ENCODE peak calls at places on chromosomes 2 and 18, in five cellular contexts. L, I, F, R and K are unnamed samples.

GRCh38 chr2:130289780-130290179 is 52.9 kb upstream of the IMP4 start:
- DNase-seq in I (no peak), L (no peak), F (no peak), R (no peak), K (no peak)

GRCh38 chr2:30225131-30225762 is 6.1 kb upstream of the LBH start:
- DNase-seq in L (no peak), I (peak; percentile 60), F (no peak), R (peak; percentile 86), K (peak; percentile 83)

GRCh38 chr2:78455586-78455985 is 569.9 kb upstream of the REG3G start:
- DNase-seq in R (no peak), F (no peak), L (no peak), I (no peak), K (no peak)

GRCh38 chr2:45001629-45002385 is 7.4 kb downstream of the SIX2 start:
- DNase-seq in L (no peak), I (peak; percentile 62), F (no peak), R (no peak), K (no peak)

GRCh38 chr2:56199492-56199891 is 15.7 kb downstream of the CCDC85A start:
- DNase-seq in L (no peak), I (no peak), R (peak; percentile 90), F (no peak), K (no peak)

GRCh38 chr2:25316101-25316500 is 25.6 kb downstream of the DNMT3A start:
- DNase-seq in I (no peak), F (no peak), R (no peak), L (no peak), K (no peak)

GRCh38 chr2:50746526-50746925 is 285.4 kb downstream of the NRXN1 start:
- DNase-seq in L (peak; percentile 22), F (peak; percentile 12), R (peak; percentile 42), I (no peak), K (peak; percentile 11)

GRCh38 chr2:120344214-120344990 is 1.5 kb upstream of the INHBB start:
- DNase-seq in R (no peak), F (peak; percentile 73), I (peak; percentile 93), L (no peak), K (no peak)

GRCh38 chr2:159677654-159678053 is 34.7 kb upstream of the MARCHF7 start:
- DNase-seq in I (peak; percentile 19), R (no peak), L (peak; percentile 10), F (peak; percentile 23), K (no peak)

GRCh38 chr2:149808556-149808955 is 221.0 kb upstream of the MMADHC start:
- DNase-seq in R (peak; percentile 15), F (no peak), I (no peak), L (no peak), K (no peak)

GRCh38 chr2:143525006-143525405 is 395.8 kb downstream of the ARHGAP15 start:
- DNase-seq in I (no peak), F (no peak), L (no peak), R (peak; percentile 23), K (no peak)

GRCh38 chr18:56756971-56757370 is 105.8 kb downstream of the WDR7 start:
- DNase-seq in R (no peak), L (no peak), F (no peak), I (no peak), K (no peak)

GRCh38 chr2:142321706-142322280 is 191.0 kb upstream of the LRP1B start:
- DNase-seq in I (no peak), R (peak; percentile 49), F (no peak), L (no peak), K (no peak)

GRCh38 chr2:71923887-71924533 is 223.7 kb downstream of the CYP26B1 start:
- DNase-seq in I (peak; percentile 92), F (peak; percentile 73), L (peak; percentile 76), R (peak; percentile 49), K (peak; percentile 63)

GRCh38 chr18:47418746-47419145 is 167.3 kb upstream of the SKOR2 start:
- DNase-seq in L (no peak), F (no peak), R (peak; percentile 3), I (no peak), K (no peak)

GRCh38 chr2:167128130-167128529 is 239.8 kb downstream of the XIRP2 start:
- DNase-seq in I (no peak), F (no peak), L (no peak), R (no peak), K (no peak)

GRCh38 chr2:85436836-85437487 is 18.4 kb downstream of the SH2D6 start:
- DNase-seq in I (peak; percentile 77), F (no peak), L (no peak), R (no peak), K (no peak)

GRCh38 chr2:75221872-75222271 is 22.6 kb upstream of the TACR1 start:
- DNase-seq in L (no peak), R (peak; percentile 76), I (peak; percentile 88), F (no peak), K (no peak)

GRCh38 chr18:66682855-66683322 is 79.0 kb upstream of the CDH19 start:
- DNase-seq in L (no peak), F (peak; percentile 52), R (peak; percentile 10), I (no peak), K (no peak)

GRCh38 chr2:100818606-100819364 is 1.2 kb upstream of the NPAS2 start:
- DNase-seq in I (peak; percentile 96), R (peak; percentile 58), L (peak; percentile 78), F (peak; percentile 66), K (no peak)

GRCh38 chr2:230770804-230771203 is 58.2 kb downstream of the CAB39 start:
- DNase-seq in F (no peak), I (no peak), R (no peak), L (no peak), K (no peak)

GRCh38 chr2:158602027-158602426 is 145.3 kb downstream of the PKP4 start:
- DNase-seq in I (no peak), L (no peak), F (no peak), R (no peak), K (no peak)

GRCh38 chr18:59902180-59902992 is 2.6 kb downstream of the PMAIP1 start:
- DNase-seq in R (peak; percentile 94), I (peak; percentile 72), L (no peak), F (no peak), K (no peak)

GRCh38 chr2:29106980-29107388 is 8.2 kb upstream of the CLIP4 start:
- DNase-seq in F (no peak), I (no peak), L (peak; percentile 30), R (peak; percentile 51), K (no peak)

GRCh38 chr18:68233043-68233442 is 481.9 kb downstream of the TMX3 start:
- DNase-seq in R (no peak), I (no peak), F (no peak), L (no peak), K (no peak)

GRCh38 chr2:118752762-118753429 is 94.6 kb downstream of the EN1 start:
- DNase-seq in I (no peak), L (no peak), F (no peak), R (no peak), K (no peak)

GRCh38 chr2:595831-596592 is 81.2 kb downstream of the TMEM18 start:
- DNase-seq in L (no peak), R (no peak), F (peak; percentile 86), I (no peak), K (no peak)

GRCh38 chr2:19743641-19744040 is 158.1 kb downstream of the TTC32 start:
- DNase-seq in I (no peak), L (no peak), R (no peak), F (no peak), K (no peak)

GRCh38 chr2:240872317-240873097 is 3.9 kb downstream of the AGXT start:
- DNase-seq in R (no peak), F (peak; percentile 23), L (no peak), I (peak; percentile 81), K (no peak)

GRCh38 chr2:45102579-45103117 is 93.4 kb upstream of the SIX2 start:
- DNase-seq in L (no peak), F (no peak), R (no peak), I (no peak), K (no peak)

GRCh38 chr2:45728458-45728942 is 77.0 kb downstream of the PRKCE start:
- DNase-seq in I (no peak), R (no peak), F (no peak), L (no peak), K (no peak)

DNA sequence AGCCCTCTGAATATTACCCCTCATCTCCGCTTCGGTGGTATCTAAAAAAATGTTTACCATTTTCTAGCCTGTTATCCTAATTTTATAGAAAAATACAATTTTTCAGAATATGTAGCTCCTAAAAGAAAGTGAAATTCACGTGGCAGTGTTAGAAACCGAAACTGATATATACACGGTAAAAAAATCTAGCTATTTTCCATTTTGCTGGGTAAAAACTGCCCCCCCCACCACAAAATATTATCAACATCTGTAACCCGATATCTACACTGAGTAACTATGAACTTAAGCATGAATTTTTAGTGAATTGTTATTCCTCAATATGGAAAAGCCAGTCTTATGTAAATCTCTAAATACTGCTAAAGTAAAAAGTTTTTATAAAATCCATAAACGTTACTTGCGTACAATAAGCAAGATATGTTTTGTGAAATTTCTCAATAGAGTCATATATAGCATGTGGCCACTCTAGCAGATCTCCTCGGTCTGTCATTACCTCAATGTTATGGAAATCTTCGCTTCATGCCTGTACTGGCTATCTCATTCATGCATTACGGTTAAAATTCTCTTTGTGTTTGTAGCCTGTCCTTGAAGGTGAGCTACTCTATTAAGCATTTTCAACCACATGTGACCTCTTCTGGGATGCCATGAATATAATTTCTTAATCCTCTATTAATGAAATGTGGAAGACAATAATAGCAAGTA is 524.2 kb downstream of the TRIB2 start:
- DNase-seq in L (no peak), I (no peak), F (no peak), R (no peak), K (no peak)
- H2AFZ ChIP-seq in L (no peak overlapping the region), I (no peak overlapping the region), F (no peak overlapping the region), R (no peak overlapping the region), K (no peak overlapping the region)

GRCh38 chr2:86782748-86783147 is 8.0 kb downstream of the CD8A start:
- DNase-seq in L (no peak), F (no peak), R (no peak), I (no peak), K (no peak)
- H2AFZ ChIP-seq in L (no peak overlapping the region), F (no peak overlapping the region), R (no peak overlapping the region), I (no peak overlapping the region), K (no peak overlapping the region)

GRCh38 chr2:177644838-177645237 is 252.3 kb downstream of the AGPS start:
- DNase-seq in L (no peak), R (no peak), I (no peak), F (no peak), K (no peak)
- H2AFZ ChIP-seq in L (no peak overlapping the region), R (no peak overlapping the region), I (no peak overlapping the region), F (no peak overlapping the region), K (no peak overlapping the region)

GRCh38 chr18:34590503-34590902 is 119.6 kb upstream of the DTNA start:
- DNase-seq in L (no peak), I (no peak), R (no peak), F (no peak), K (no peak)

GRCh38 chr18:34595673-34596072 is 114.4 kb upstream of the DTNA start:
- DNase-seq in F (no peak), L (peak; percentile 20), R (peak; percentile 11), I (peak; percentile 29), K (no peak)

GRCh38 chr18:34591920-34592444 is 118.1 kb upstream of the DTNA start:
- DNase-seq in I (no peak), F (no peak), R (no peak), L (no peak), K (no peak)

GRCh38 chr18:34592961-34593382 is 117.1 kb upstream of the DTNA start:
- DNase-seq in I (no peak), F (no peak), L (no peak), R (peak; percentile 80), K (no peak)

DNA sequence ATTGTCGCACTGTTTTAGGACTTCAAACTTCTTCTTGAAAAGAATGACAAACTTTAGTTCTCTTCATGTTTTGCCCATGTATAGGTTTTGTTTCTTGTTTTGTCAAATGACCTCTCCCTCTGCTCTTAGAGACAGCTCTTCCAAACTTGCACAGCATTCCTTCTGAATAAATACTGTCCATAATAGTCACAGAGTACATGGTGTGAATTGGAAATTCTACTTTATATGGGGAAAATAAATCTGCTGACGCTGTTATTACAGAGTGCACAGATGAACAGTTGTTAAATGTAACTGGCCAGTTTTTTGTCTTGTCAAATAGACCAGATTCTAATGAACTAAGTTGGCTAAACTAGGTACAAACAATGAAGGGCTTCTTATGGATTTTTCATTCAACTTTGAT is 115.9 kb upstream of the DTNA start:
- DNase-seq in F (no peak), R (no peak), I (no peak), L (no peak), K (no peak)
- H2AFZ ChIP-seq in F (no peak overlapping the region), R (no peak overlapping the region), I (peak overlapping the region; percentile 21), L (no peak overlapping the region), K (no peak overlapping the region)